ENCODE peak calls at places on chromosomes 2 and 18, in five cellular contexts. One of them, this sample, is unnamed.

GRCh38 chr18:26082475-26082874 is 7.9 kb downstream of the SS18 start:
- DNase-seq in endothelial cell of umbilical vein: no peak
- DNase-seq in cardiac fibroblast: peak
- DNase-seq in cardiac muscle cell: no peak
- DNase-seq in psoas muscle: no peak
- DNase-seq in this sample: no peak

GRCh38 chr2:210895132-210895531 is 338.7 kb downstream of the CPS1 start:
- DNase-seq in cardiac muscle cell: peak
- DNase-seq in endothelial cell of umbilical vein: no peak
- DNase-seq in psoas muscle: no peak
- DNase-seq in cardiac fibroblast: no peak
- DNase-seq in this sample: no peak

GRCh38 chr2:7620255-7620654 is 703.0 kb downstream of the RNF144A start:
- DNase-seq in cardiac fibroblast: no peak
- DNase-seq in endothelial cell of umbilical vein: no peak
- DNase-seq in psoas muscle: no peak
- DNase-seq in cardiac muscle cell: no peak
- DNase-seq in this sample: no peak

GRCh38 chr2:184654945-184655344 is 56.6 kb downstream of the ZNF804A start:
- DNase-seq in endothelial cell of umbilical vein: no peak
- DNase-seq in cardiac muscle cell: no peak
- DNase-seq in psoas muscle: no peak
- DNase-seq in cardiac fibroblast: peak
- DNase-seq in this sample: no peak

GRCh38 chr2:240368746-240369724 is 66.4 kb upstream of the GPC1 start:
- DNase-seq in cardiac fibroblast: no peak
- DNase-seq in cardiac muscle cell: no peak
- DNase-seq in psoas muscle: peak
- DNase-seq in endothelial cell of umbilical vein: no peak
- DNase-seq in this sample: peak

GRCh38 chr2:234843411-234843810 is 108.4 kb upstream of the SH3BP4 start:
- DNase-seq in cardiac fibroblast: no peak
- DNase-seq in cardiac muscle cell: no peak
- DNase-seq in endothelial cell of umbilical vein: no peak
- DNase-seq in psoas muscle: no peak
- DNase-seq in this sample: no peak

GRCh38 chr2:49199266-49199665 is 45.0 kb upstream of the FSHR start:
- DNase-seq in cardiac muscle cell: no peak
- DNase-seq in psoas muscle: no peak
- DNase-seq in cardiac fibroblast: no peak
- DNase-seq in endothelial cell of umbilical vein: no peak
- DNase-seq in this sample: no peak

GRCh38 chr18:2914185-2914584 is 67.4 kb downstream of the EMILIN2 start:
- DNase-seq in psoas muscle: peak
- DNase-seq in cardiac muscle cell: peak
- DNase-seq in endothelial cell of umbilical vein: no peak
- DNase-seq in cardiac fibroblast: no peak
- DNase-seq in this sample: peak

GRCh38 chr2:128313076-128313836 is 5.4 kb downstream of the HS6ST1 start:
- DNase-seq in cardiac muscle cell: no peak
- DNase-seq in endothelial cell of umbilical vein: no peak
- DNase-seq in psoas muscle: peak
- DNase-seq in cardiac fibroblast: peak
- DNase-seq in this sample: no peak

GRCh38 chr2:199258291-199258690 is 199.4 kb downstream of the SATB2 start:
- DNase-seq in cardiac muscle cell: no peak
- DNase-seq in psoas muscle: no peak
- DNase-seq in endothelial cell of umbilical vein: no peak
- DNase-seq in cardiac fibroblast: peak
- DNase-seq in this sample: no peak

GRCh38 chr2:222912117-222912516 is 51.3 kb downstream of the ACSL3 start:
- DNase-seq in psoas muscle: no peak
- DNase-seq in cardiac muscle cell: peak
- DNase-seq in endothelial cell of umbilical vein: no peak
- DNase-seq in cardiac fibroblast: peak
- DNase-seq in this sample: no peak

GRCh38 chr2:188969236-188970032 is 4.7 kb upstream of the COL3A1 start:
- DNase-seq in psoas muscle: no peak
- DNase-seq in endothelial cell of umbilical vein: no peak
- DNase-seq in cardiac fibroblast: peak
- DNase-seq in cardiac muscle cell: no peak
- DNase-seq in this sample: no peak

GRCh38 chr2:13652531-13653313 is 936.0 kb downstream of the TRIB2 start:
- DNase-seq in cardiac fibroblast: peak
- DNase-seq in psoas muscle: no peak
- DNase-seq in endothelial cell of umbilical vein: no peak
- DNase-seq in cardiac muscle cell: no peak
- DNase-seq in this sample: no peak

GRCh38 chr2:69762513-69763494 is 20.9 kb downstream of the ANXA4 start:
- DNase-seq in endothelial cell of umbilical vein: no peak
- DNase-seq in cardiac muscle cell: no peak
- DNase-seq in psoas muscle: no peak
- DNase-seq in cardiac fibroblast: no peak
- DNase-seq in this sample: no peak

GRCh38 chr18:12008181-12008767 is 27.0 kb downstream of the IMPA2 start:
- DNase-seq in endothelial cell of umbilical vein: no peak
- DNase-seq in cardiac fibroblast: no peak
- DNase-seq in psoas muscle: no peak
- DNase-seq in cardiac muscle cell: no peak
- DNase-seq in this sample: no peak

GRCh38 chr2:190882327-190882766 is 1.7 kb downstream of the GLS start:
- DNase-seq in cardiac fibroblast: no peak
- DNase-seq in endothelial cell of umbilical vein: peak
- DNase-seq in cardiac muscle cell: no peak
- DNase-seq in psoas muscle: no peak
- DNase-seq in this sample: no peak

DNA sequence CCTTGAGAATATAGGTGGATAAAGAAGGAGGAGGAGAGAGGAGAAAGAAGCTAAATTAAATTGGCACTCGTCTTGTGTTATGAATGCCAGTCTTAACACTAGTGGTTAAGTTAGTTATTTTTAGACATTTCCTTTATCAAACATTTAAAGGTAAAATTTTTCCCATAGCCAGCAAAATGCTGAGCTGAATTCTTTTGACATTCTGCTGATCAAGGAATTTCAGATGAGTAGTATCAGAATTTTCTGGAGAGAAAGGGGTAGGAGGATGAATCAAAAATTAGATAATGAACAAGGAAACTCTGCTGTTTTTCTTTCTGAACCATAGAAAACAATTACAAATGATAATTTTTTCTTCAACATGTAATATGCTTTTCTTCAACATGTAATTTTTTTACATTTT is 52.5 kb downstream of the ASXL3 start:
- DNase-seq in psoas muscle: no peak
- DNase-seq in cardiac fibroblast: no peak
- DNase-seq in endothelial cell of umbilical vein: no peak
- DNase-seq in cardiac muscle cell: no peak
- DNase-seq in this sample: no peak
- TF ChIP-seq CTCF in psoas muscle: no peak
- TF ChIP-seq CTCF in cardiac fibroblast: no peak
- TF ChIP-seq CTCF in endothelial cell of umbilical vein: no peak
- TF ChIP-seq CTCF in cardiac muscle cell: no peak
- TF ChIP-seq CTCF in this sample: no peak

GRCh38 chr2:120958623-120959366 is 223.1 kb downstream of the GLI2 start:
- DNase-seq in cardiac muscle cell: no peak
- DNase-seq in endothelial cell of umbilical vein: no peak
- DNase-seq in cardiac fibroblast: peak
- DNase-seq in psoas muscle: no peak
- DNase-seq in this sample: no peak
- TF ChIP-seq CTCF in cardiac muscle cell: peak
- TF ChIP-seq CTCF in endothelial cell of umbilical vein: peak
- TF ChIP-seq CTCF in cardiac fibroblast: peak
- TF ChIP-seq CTCF in psoas muscle: no peak
- TF ChIP-seq CTCF in this sample: no peak

GRCh38 chr2:31978998-31979397 is 31.8 kb downstream of the MEMO1 start:
- DNase-seq in cardiac muscle cell: no peak
- DNase-seq in endothelial cell of umbilical vein: no peak
- DNase-seq in psoas muscle: no peak
- DNase-seq in cardiac fibroblast: no peak
- DNase-seq in this sample: no peak
- TF ChIP-seq CTCF in cardiac muscle cell: no peak
- TF ChIP-seq CTCF in endothelial cell of umbilical vein: no peak
- TF ChIP-seq CTCF in psoas muscle: no peak
- TF ChIP-seq CTCF in cardiac fibroblast: no peak
- TF ChIP-seq CTCF in this sample: no peak

GRCh38 chr2:122340246-122340645 is 584.8 kb downstream of the TSN start:
- DNase-seq in psoas muscle: no peak
- DNase-seq in cardiac muscle cell: no peak
- DNase-seq in cardiac fibroblast: peak
- DNase-seq in endothelial cell of umbilical vein: no peak
- DNase-seq in this sample: no peak

GRCh38 chr2:122341007-122341406 is 585.6 kb downstream of the TSN start:
- DNase-seq in cardiac fibroblast: peak
- DNase-seq in psoas muscle: no peak
- DNase-seq in cardiac muscle cell: no peak
- DNase-seq in endothelial cell of umbilical vein: no peak
- DNase-seq in this sample: no peak

DNA sequence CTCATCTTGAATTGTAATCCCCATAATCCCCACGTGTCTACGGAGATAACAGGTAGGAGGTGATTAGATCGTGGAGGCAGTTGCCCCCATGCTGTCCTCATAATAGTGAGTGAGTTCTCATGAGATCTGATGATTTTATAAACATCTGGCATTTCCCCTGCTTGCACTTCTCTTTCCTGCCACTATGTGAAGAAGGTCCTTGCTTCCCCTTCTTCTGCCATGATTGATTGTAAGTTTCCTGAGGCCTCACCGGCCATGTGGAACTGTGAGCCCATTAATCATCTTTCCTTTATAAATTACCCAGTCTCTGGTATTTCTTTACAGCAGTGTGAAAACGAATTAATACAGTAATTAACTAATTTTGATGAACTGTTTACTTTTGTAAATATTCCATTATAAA is 582.5 kb downstream of the TSN start:
- DNase-seq in cardiac fibroblast: no peak
- DNase-seq in endothelial cell of umbilical vein: no peak
- DNase-seq in cardiac muscle cell: no peak
- DNase-seq in psoas muscle: no peak
- DNase-seq in this sample: no peak
- TF ChIP-seq CTCF in cardiac fibroblast: no peak
- TF ChIP-seq CTCF in endothelial cell of umbilical vein: no peak
- TF ChIP-seq CTCF in cardiac muscle cell: no peak
- TF ChIP-seq CTCF in psoas muscle: no peak
- TF ChIP-seq CTCF in this sample: no peak

DNA sequence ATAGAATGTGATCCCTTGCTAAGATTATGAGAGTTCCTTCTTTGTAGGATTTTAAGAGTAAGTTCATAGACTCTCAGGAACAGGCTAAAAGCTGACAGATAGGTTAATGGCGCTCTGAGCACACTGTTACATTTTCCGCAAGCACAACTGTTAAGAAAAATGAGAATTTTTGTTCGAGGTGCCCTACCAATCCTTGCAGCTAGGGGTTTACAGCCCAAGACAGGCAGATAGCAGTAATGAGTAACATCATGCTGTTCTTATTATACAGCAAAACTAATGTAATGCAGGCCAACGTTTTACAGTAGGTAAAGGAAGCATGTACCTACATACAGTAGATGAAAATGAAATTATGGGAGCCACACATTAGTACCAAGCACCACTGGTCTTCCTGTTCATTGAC is 11.2 kb upstream of the BOD1L2 start:
- DNase-seq in psoas muscle: no peak
- DNase-seq in endothelial cell of umbilical vein: no peak
- DNase-seq in cardiac muscle cell: no peak
- DNase-seq in cardiac fibroblast: no peak
- DNase-seq in this sample: no peak
- TF ChIP-seq CTCF in psoas muscle: no peak
- TF ChIP-seq CTCF in endothelial cell of umbilical vein: no peak
- TF ChIP-seq CTCF in cardiac muscle cell: no peak
- TF ChIP-seq CTCF in cardiac fibroblast: peak
- TF ChIP-seq CTCF in this sample: no peak

DNA sequence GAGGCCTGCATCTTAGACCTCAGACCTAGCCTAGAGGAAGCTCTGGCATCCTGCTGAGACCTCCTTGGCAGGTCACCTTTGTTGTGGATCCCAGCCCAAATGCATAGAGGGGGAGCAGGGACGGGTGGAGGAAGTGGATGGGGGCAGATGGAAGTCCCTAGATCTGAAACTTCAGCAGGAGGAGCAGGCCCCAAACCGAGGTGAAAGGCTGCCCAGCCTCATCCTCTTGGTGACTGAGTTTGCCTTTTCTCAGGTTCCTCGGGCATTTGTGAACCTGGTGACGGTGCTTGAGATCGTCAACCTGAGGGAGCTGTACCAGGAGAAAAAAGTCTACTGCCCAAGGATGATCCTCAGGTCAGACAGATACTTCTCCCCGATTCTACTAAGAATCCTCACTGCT is 86.3 kb downstream of the PLB1 start:
- DNase-seq in cardiac fibroblast: no peak
- DNase-seq in cardiac muscle cell: no peak
- DNase-seq in endothelial cell of umbilical vein: no peak
- DNase-seq in psoas muscle: no peak
- DNase-seq in this sample: no peak
- TF ChIP-seq CTCF in cardiac fibroblast: no peak
- TF ChIP-seq CTCF in cardiac muscle cell: no peak
- TF ChIP-seq CTCF in endothelial cell of umbilical vein: no peak
- TF ChIP-seq CTCF in psoas muscle: no peak
- TF ChIP-seq CTCF in this sample: no peak

GRCh38 chr18:33404244-33404873 is 36.2 kb downstream of the CCDC178 start:
- DNase-seq in cardiac muscle cell: no peak
- DNase-seq in cardiac fibroblast: peak
- DNase-seq in endothelial cell of umbilical vein: peak
- DNase-seq in psoas muscle: no peak
- DNase-seq in this sample: no peak
- TF ChIP-seq CTCF in cardiac muscle cell: peak
- TF ChIP-seq CTCF in cardiac fibroblast: peak
- TF ChIP-seq CTCF in endothelial cell of umbilical vein: no peak
- TF ChIP-seq CTCF in psoas muscle: no peak
- TF ChIP-seq CTCF in this sample: peak

DNA sequence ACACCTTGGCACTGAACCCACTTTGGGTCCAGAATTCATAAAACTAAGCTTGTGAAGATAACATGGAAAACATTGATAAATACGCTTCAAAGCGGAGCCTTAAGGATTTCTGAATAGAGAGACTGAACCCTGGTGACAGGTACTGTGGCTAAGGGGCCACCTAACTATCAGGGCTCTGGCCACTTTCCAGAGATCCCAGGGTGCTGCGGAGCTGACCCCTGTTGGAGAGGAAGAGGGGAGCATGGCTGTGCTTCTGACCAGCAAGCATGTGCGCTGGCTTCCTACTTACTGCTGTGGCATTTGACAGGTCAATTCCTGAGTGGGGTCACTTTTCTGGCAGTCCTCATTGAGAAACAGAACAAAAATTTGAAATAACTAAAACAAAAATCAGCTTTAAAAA is 228.3 kb downstream of the NAPG start:
- DNase-seq in cardiac fibroblast: no peak
- DNase-seq in cardiac muscle cell: peak
- DNase-seq in endothelial cell of umbilical vein: no peak
- DNase-seq in psoas muscle: no peak
- DNase-seq in this sample: no peak
- TF ChIP-seq CTCF in cardiac fibroblast: no peak
- TF ChIP-seq CTCF in cardiac muscle cell: no peak
- TF ChIP-seq CTCF in endothelial cell of umbilical vein: no peak
- TF ChIP-seq CTCF in psoas muscle: no peak
- TF ChIP-seq CTCF in this sample: no peak

GRCh38 chr18:267380-267687 is 513 bp downstream of the THOC1 start:
- DNase-seq in psoas muscle: no peak
- DNase-seq in cardiac fibroblast: no peak
- DNase-seq in endothelial cell of umbilical vein: no peak
- DNase-seq in cardiac muscle cell: peak
- DNase-seq in this sample: no peak
- TF ChIP-seq CTCF in psoas muscle: no peak
- TF ChIP-seq CTCF in cardiac fibroblast: no peak
- TF ChIP-seq CTCF in endothelial cell of umbilical vein: no peak
- TF ChIP-seq CTCF in cardiac muscle cell: no peak
- TF ChIP-seq CTCF in this sample: no peak

This sample was measured in left ventricle myocardium inferior.